ENCODE peak calls at places on chromosomes 6 and 20, in six cellular contexts. One of them, this sample, is unnamed. For H3K4me1, the result is how much of the 10 kb centered on the place peaks cover.

GRCh38 chr20:64119681-64120341 is 12.4 kb upstream of the NPBWR2 start:
- DNase-seq in mesendoderm: no peak
- DNase-seq in IMR-90: no peak
- DNase-seq in neuronal stem cell: no peak
- DNase-seq in H9: no peak
- DNase-seq in H1: peak
- DNase-seq in this sample: no peak

GRCh38 chr6:148530394-148530923 is 187.8 kb downstream of the SASH1 start:
- DNase-seq in mesendoderm: peak
- DNase-seq in IMR-90: peak
- DNase-seq in neuronal stem cell: no peak
- DNase-seq in H9: peak
- DNase-seq in H1: no peak
- DNase-seq in this sample: peak

GRCh38 chr20:41746635-41747034 is 128.5 kb upstream of the CHD6 start:
- DNase-seq in mesendoderm: no peak
- DNase-seq in IMR-90: no peak
- DNase-seq in neuronal stem cell: no peak
- DNase-seq in H9: no peak
- DNase-seq in H1: no peak
- DNase-seq in this sample: no peak

GRCh38 chr20:10490706-10491105 is 55.6 kb downstream of the SLX4IP start:
- DNase-seq in mesendoderm: peak
- DNase-seq in IMR-90: peak
- DNase-seq in neuronal stem cell: no peak
- DNase-seq in H9: peak
- DNase-seq in H1: no peak
- DNase-seq in this sample: no peak

GRCh38 chr6:53048431-53049195 is 16.6 kb upstream of the FBXO9 start:
- DNase-seq in mesendoderm: no peak
- DNase-seq in IMR-90: peak
- DNase-seq in neuronal stem cell: no peak
- DNase-seq in H9: no peak
- DNase-seq in H1: no peak
- DNase-seq in this sample: peak

GRCh38 chr6:16316741-16317251 is 78.4 kb downstream of the GMPR start:
- DNase-seq in mesendoderm: peak
- DNase-seq in IMR-90: peak
- DNase-seq in neuronal stem cell: no peak
- DNase-seq in H9: peak
- DNase-seq in H1: no peak
- DNase-seq in this sample: peak

GRCh38 chr6:39083111-39083702 is 31.8 kb downstream of the SAYSD1 start:
- DNase-seq in mesendoderm: no peak
- DNase-seq in IMR-90: no peak
- DNase-seq in neuronal stem cell: no peak
- DNase-seq in H9: peak
- DNase-seq in H1: no peak
- DNase-seq in this sample: no peak

GRCh38 chr6:16391451-16391912 is 153.1 kb downstream of the GMPR start:
- DNase-seq in mesendoderm: no peak
- DNase-seq in IMR-90: peak
- DNase-seq in neuronal stem cell: no peak
- DNase-seq in H9: no peak
- DNase-seq in H1: no peak
- DNase-seq in this sample: peak

GRCh38 chr6:47179286-47179685 is 130.4 kb downstream of the TNFRSF21 start:
- DNase-seq in mesendoderm: no peak
- DNase-seq in IMR-90: no peak
- DNase-seq in neuronal stem cell: no peak
- DNase-seq in H9: no peak
- DNase-seq in H1: no peak
- DNase-seq in this sample: no peak

GRCh38 chr20:59122377-59122932 is 41.2 kb upstream of the ZNF831 start:
- DNase-seq in mesendoderm: no peak
- DNase-seq in IMR-90: no peak
- DNase-seq in neuronal stem cell: no peak
- DNase-seq in H9: no peak
- DNase-seq in H1: no peak
- DNase-seq in this sample: no peak

GRCh38 chr20:50488236-50488806 is 21.9 kb upstream of the PTPN1 start:
- DNase-seq in mesendoderm: no peak
- DNase-seq in IMR-90: no peak
- DNase-seq in neuronal stem cell: no peak
- DNase-seq in H9: no peak
- DNase-seq in H1: no peak
- DNase-seq in this sample: peak

GRCh38 chr6:43669922-43670622 is 17.5 kb downstream of the MRPS18A start:
- DNase-seq in mesendoderm: peak
- DNase-seq in IMR-90: no peak
- DNase-seq in neuronal stem cell: peak
- DNase-seq in H9: peak
- DNase-seq in H1: peak
- DNase-seq in this sample: no peak

GRCh38 chr6:135212935-135213334 is 31.8 kb downstream of the MYB start:
- DNase-seq in mesendoderm: no peak
- DNase-seq in IMR-90: peak
- DNase-seq in neuronal stem cell: no peak
- DNase-seq in H9: no peak
- DNase-seq in H1: no peak
- DNase-seq in this sample: peak

GRCh38 chr6:31535538-31536324 is 6.1 kb downstream of the DDX39B start:
- DNase-seq in mesendoderm: no peak
- DNase-seq in IMR-90: no peak
- DNase-seq in neuronal stem cell: no peak
- DNase-seq in H9: no peak
- DNase-seq in H1: no peak
- DNase-seq in this sample: no peak

GRCh38 chr6:38176797-38177751 is 357.5 kb downstream of the ZFAND3 start:
- DNase-seq in mesendoderm: peak
- DNase-seq in IMR-90: peak
- DNase-seq in neuronal stem cell: no peak
- DNase-seq in H9: no peak
- DNase-seq in H1: no peak
- DNase-seq in this sample: no peak

DNA sequence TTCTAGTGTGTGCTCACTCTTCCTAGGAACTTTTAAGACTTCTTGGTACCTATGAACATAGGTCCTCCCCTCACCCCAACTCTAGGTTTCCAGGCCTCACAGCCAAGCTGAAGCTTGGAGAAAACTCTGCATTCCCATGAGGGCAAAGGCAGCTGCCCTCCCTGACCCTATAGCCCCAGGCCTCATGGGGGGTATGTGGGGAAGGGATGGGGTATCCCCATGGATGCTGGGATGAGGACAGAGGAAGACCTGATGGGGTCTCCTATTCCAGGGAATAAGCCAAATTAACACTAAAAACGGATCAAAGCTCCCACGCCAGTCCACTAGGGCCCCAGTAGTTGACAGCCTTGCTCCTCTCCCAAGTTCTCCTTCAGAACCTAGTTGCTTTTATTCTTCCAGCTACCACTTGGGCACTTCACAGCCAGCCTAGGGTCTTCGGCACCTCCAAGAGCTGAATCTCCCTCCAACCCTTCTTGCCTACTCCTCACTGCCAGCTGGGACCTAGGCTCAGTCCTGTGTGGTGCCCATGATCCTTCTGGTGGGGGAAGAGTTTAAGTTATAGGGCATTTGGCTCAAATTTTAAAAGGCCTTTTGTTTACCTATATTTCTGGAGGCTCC is 7.8 kb downstream of the TP53INP2 start:
- DNase-seq in mesendoderm: no peak
- DNase-seq in IMR-90: no peak
- DNase-seq in neuronal stem cell: no peak
- DNase-seq in H9: no peak
- DNase-seq in H1: no peak
- DNase-seq in this sample: no peak
- H3K4me1 ChIP-seq in mesendoderm: under half
- H3K4me1 ChIP-seq in IMR-90: under half
- H3K4me1 ChIP-seq in neuronal stem cell: under half
- H3K4me1 ChIP-seq in H9: under half
- H3K4me1 ChIP-seq in H1: under half
- H3K4me1 ChIP-seq in this sample: under half

GRCh38 chr20:57688295-57688694 is 21.5 kb downstream of the PMEPA1 start:
- DNase-seq in mesendoderm: no peak
- DNase-seq in IMR-90: no peak
- DNase-seq in neuronal stem cell: no peak
- DNase-seq in H9: no peak
- DNase-seq in H1: no peak
- DNase-seq in this sample: no peak
- H3K18ac ChIP-seq in mesendoderm: no peak
- H3K18ac ChIP-seq in IMR-90: no peak
- H3K18ac ChIP-seq in neuronal stem cell: no peak
- H3K18ac ChIP-seq in H9: no peak
- H3K18ac ChIP-seq in H1: no peak
- H3K18ac ChIP-seq in this sample: no peak

GRCh38 chr20:34705008-34705382 is 851 bp downstream of the TP53INP2 start:
- DNase-seq in mesendoderm: no peak
- DNase-seq in IMR-90: no peak
- DNase-seq in neuronal stem cell: no peak
- DNase-seq in H9: no peak
- DNase-seq in H1: no peak
- DNase-seq in this sample: no peak

GRCh38 chr20:34703573-34704176 is 469 bp upstream of the TP53INP2 start:
- DNase-seq in mesendoderm: peak
- DNase-seq in IMR-90: peak
- DNase-seq in neuronal stem cell: no peak
- DNase-seq in H9: no peak
- DNase-seq in H1: no peak
- DNase-seq in this sample: peak

GRCh38 chr20:34705383-34706021 is 1.4 kb downstream of the TP53INP2 start:
- DNase-seq in mesendoderm: peak
- DNase-seq in IMR-90: peak
- DNase-seq in neuronal stem cell: no peak
- DNase-seq in H9: peak
- DNase-seq in H1: no peak
- DNase-seq in this sample: peak

GRCh38 chr20:34703061-34703572 is 1.0 kb upstream of the TP53INP2 start:
- DNase-seq in mesendoderm: no peak
- DNase-seq in IMR-90: no peak
- DNase-seq in neuronal stem cell: no peak
- DNase-seq in H9: no peak
- DNase-seq in H1: no peak
- DNase-seq in this sample: no peak

DNA sequence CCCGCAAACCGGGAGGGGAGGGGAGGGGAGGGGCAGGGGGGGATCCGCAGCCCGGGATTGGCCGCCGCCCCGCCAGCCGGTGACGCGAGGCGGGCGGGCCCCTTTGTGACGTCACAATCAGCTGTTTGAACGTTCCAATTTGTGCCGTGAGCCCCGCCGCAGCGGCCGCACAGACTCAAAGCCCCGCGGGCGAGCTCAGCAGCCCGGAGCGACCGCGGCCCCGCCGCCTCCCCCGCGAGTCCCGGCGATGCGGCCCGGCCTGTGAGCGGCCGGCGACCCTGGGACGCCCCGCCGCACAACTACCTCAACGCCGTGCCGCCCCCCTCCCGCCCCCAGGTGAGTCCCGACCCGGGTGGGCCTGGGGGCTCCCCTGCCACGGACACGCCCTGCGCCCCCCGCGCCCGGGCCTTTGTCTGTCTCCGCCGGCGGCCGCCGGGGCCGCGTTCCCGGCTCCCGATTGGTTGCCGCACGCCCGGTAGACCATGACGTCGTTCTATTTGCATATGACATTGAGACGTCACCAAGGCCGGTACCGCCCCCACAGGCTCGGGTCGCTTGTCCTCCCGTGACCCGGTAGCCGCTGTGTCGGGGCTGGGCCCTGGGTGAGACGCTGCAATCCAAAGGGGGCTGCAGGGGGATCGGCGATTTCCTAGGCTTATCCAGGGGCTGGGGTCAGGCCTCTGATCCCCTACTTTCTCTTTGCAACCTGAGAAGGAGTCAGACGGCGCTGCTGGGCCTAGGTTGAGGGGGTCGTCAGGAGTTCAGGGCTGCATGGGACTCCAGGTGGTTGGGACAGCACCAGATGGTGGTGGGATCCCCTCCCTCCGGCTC is at the start of gene TP53INP2:
- DNase-seq in mesendoderm: peak
- DNase-seq in IMR-90: peak
- DNase-seq in neuronal stem cell: peak
- DNase-seq in H9: peak
- DNase-seq in H1: peak
- DNase-seq in this sample: peak
- H2BK120ac ChIP-seq in mesendoderm: peak
- H2BK120ac ChIP-seq in IMR-90: peak
- H2BK120ac ChIP-seq in neuronal stem cell: peak
- H2BK120ac ChIP-seq in H9: no peak
- H2BK120ac ChIP-seq in H1: no peak
- H2BK120ac ChIP-seq in this sample: peak

GRCh38 chr6:33733294-33734007 is 13.3 kb downstream of the IP6K3 start:
- DNase-seq in mesendoderm: no peak
- DNase-seq in IMR-90: no peak
- DNase-seq in neuronal stem cell: no peak
- DNase-seq in H9: no peak
- DNase-seq in H1: no peak
- DNase-seq in this sample: no peak
- H3K4me1 ChIP-seq in mesendoderm: under half
- H3K4me1 ChIP-seq in IMR-90: under half
- H3K4me1 ChIP-seq in neuronal stem cell: under half
- H3K4me1 ChIP-seq in H9: under half
- H3K4me1 ChIP-seq in H1: under half
- H3K4me1 ChIP-seq in this sample: under half

GRCh38 chr20:8326899-8327298 is 194.8 kb downstream of the PLCB1 start:
- DNase-seq in mesendoderm: no peak
- DNase-seq in IMR-90: no peak
- DNase-seq in neuronal stem cell: no peak
- DNase-seq in H9: no peak
- DNase-seq in H1: no peak
- DNase-seq in this sample: no peak
- H3K18ac ChIP-seq in mesendoderm: no peak
- H3K18ac ChIP-seq in IMR-90: no peak
- H3K18ac ChIP-seq in neuronal stem cell: no peak
- H3K18ac ChIP-seq in H9: no peak
- H3K18ac ChIP-seq in H1: no peak
- H3K18ac ChIP-seq in this sample: no peak

DNA sequence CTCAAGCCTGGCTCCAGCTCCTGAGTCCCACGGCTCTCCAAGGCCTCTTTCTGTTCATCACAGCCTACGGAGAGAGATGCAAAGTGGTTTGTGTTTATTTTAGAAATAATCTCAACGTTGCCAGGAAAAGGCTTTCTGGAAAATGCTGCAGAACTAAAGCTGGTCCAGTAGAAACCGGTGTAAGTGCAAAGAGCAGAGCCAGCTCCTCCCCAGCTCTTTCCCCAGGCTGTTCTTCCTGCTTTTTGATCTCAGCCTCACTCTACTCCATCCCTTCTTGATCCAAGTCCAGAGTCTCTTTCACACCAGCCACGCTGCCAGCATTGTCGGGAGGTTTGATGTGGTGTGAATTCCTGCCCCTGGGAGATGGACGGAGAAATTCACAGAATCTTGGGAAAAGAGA is 69.8 kb downstream of the TMEM170B start:
- DNase-seq in mesendoderm: peak
- DNase-seq in IMR-90: peak
- DNase-seq in neuronal stem cell: no peak
- DNase-seq in H9: no peak
- DNase-seq in H1: no peak
- DNase-seq in this sample: peak
- H2BK120ac ChIP-seq in mesendoderm: no peak
- H2BK120ac ChIP-seq in IMR-90: peak
- H2BK120ac ChIP-seq in neuronal stem cell: no peak
- H2BK120ac ChIP-seq in H9: no peak
- H2BK120ac ChIP-seq in H1: no peak
- H2BK120ac ChIP-seq in this sample: peak

GRCh38 chr6:35665573-35665972 is 23.1 kb downstream of the FKBP5 start:
- DNase-seq in mesendoderm: no peak
- DNase-seq in IMR-90: no peak
- DNase-seq in neuronal stem cell: no peak
- DNase-seq in H9: no peak
- DNase-seq in H1: no peak
- DNase-seq in this sample: no peak
- H3K4me1 ChIP-seq in mesendoderm: under half
- H3K4me1 ChIP-seq in IMR-90: under half
- H3K4me1 ChIP-seq in neuronal stem cell: under half
- H3K4me1 ChIP-seq in H9: under half
- H3K4me1 ChIP-seq in H1: under half
- H3K4me1 ChIP-seq in this sample: under half